ENCODE peak calls at places on chromosomes 2 and 18, in seven cellular contexts. V is activated CD4-positive, CD25-positive, alpha-beta regulatory T cell; E is CD4-positive, alpha-beta memory T cell; C is tibial artery; Y is H54; H is T follicular helper cell; T is EH. Z is an unnamed sample.

GRCh38 chr2:43524180-43524965 is 71.5 kb downstream of the THADA start:
- DNase-seq in V (no peak), E (no peak), C (no peak), Y (no peak), H (no peak), T (peak; percentile 6), Z (no peak)

GRCh38 chr18:5237083-5237722 is 40.1 kb upstream of the AKAIN1 start:
- DNase-seq in V (no peak), E (no peak), C (no peak), Y (no peak), H (peak; percentile 0), T (peak; percentile 25), Z (no peak)

GRCh38 chr2:204187513-204188088 is 251.0 kb downstream of the ICOS start:
- DNase-seq in V (no peak), E (no peak), C (no peak), Y (no peak), H (no peak), T (no peak), Z (no peak)

GRCh38 chr2:205166749-205167148 is 515.6 kb upstream of the NRP2 start:
- DNase-seq in V (no peak), E (no peak), C (no peak), Y (no peak), H (no peak), T (peak; percentile 38), Z (no peak)

GRCh38 chr2:177391822-177392372 is 676 bp upstream of the AGPS start:
- DNase-seq in V (no peak), E (no peak), C (no peak), Y (no peak), H (no peak), T (no peak), Z (no peak)

GRCh38 chr2:120914839-120915521 is 179.3 kb downstream of the GLI2 start:
- DNase-seq in V (no peak), E (no peak), C (peak; percentile 96), Y (peak; percentile 88), H (no peak), T (peak; percentile 96), Z (no peak)

GRCh38 chr2:100876231-100876860 is 56.4 kb downstream of the NPAS2 start:
- DNase-seq in V (no peak), E (no peak), C (no peak), Y (no peak), H (no peak), T (no peak), Z (no peak)

GRCh38 chr2:14827226-14828023 is 194.9 kb downstream of the LRATD1 start:
- DNase-seq in V (no peak), E (no peak), C (no peak), Y (no peak), H (no peak), T (no peak), Z (no peak)

GRCh38 chr18:75783816-75784215 is 356.3 kb upstream of the SMIM21 start:
- DNase-seq in V (no peak), E (no peak), C (no peak), Y (no peak), H (no peak), T (no peak), Z (no peak)

GRCh38 chr2:36653967-36654694 is 42.4 kb upstream of the VIT start:
- DNase-seq in V (no peak), E (no peak), C (no peak), Y (no peak), H (no peak), T (no peak), Z (no peak)

GRCh38 chr2:62423883-62424458 is 82.0 kb downstream of the TMEM17 start:
- DNase-seq in V (no peak), E (no peak), C (no peak), Y (no peak), H (no peak), T (no peak), Z (no peak)

GRCh38 chr2:221447310-221447709 is 124.8 kb downstream of the EPHA4 start:
- DNase-seq in V (no peak), E (no peak), C (no peak), Y (peak; percentile 11), H (no peak), T (peak; percentile 66), Z (no peak)

GRCh38 chr2:134466141-134466540 is 212.3 kb downstream of the MGAT5 start:
- DNase-seq in V (no peak), E (peak; percentile 10), C (peak; percentile 17), Y (no peak), H (no peak), T (no peak), Z (no peak)

GRCh38 chr2:85694052-85695025 is at the start of gene GNLY:
- DNase-seq in V (no peak), E (no peak), C (peak; percentile 55), Y (no peak), H (no peak), T (no peak), Z (no peak)

Z was measured in central memory CD8-positive, alpha-beta T cell.